ENCODE peak calls at places on chromosomes 12 and 14, in eight cellular contexts. C, L, H, W, M, Y, K and Z are unnamed samples.

GRCh38 chr12:132506730-132507538 is 17.0 kb downstream of the FBRSL1 start:
- DNase-seq in C (peak), L (peak), H (no peak), W (peak), M (peak), Y (peak), K (peak), Z (peak)

GRCh38 chr14:59897757-59898383 is 22.1 kb upstream of the LRRC9 start:
- DNase-seq in C (peak), L (no peak), H (no peak), W (peak), M (no peak), Y (no peak), K (no peak), Z (peak)

GRCh38 chr12:47908738-47909137 is 3.9 kb upstream of the VDR start:
- DNase-seq in C (no peak), L (no peak), H (no peak), W (no peak), M (no peak), Y (no peak), K (no peak), Z (no peak)

GRCh38 chr12:66493841-66494240 is 185.0 kb downstream of the GRIP1 start:
- DNase-seq in C (no peak), L (no peak), H (no peak), W (no peak), M (no peak), Y (no peak), K (no peak), Z (no peak)

GRCh38 chr12:46109343-46110219 is 119.2 kb upstream of the SCAF11 start:
- DNase-seq in C (no peak), L (no peak), H (no peak), W (no peak), M (no peak), Y (no peak), K (no peak), Z (no peak)

GRCh38 chr12:100267603-100268281 is 765 bp downstream of the SCYL2 start:
- DNase-seq in C (peak), L (no peak), H (no peak), W (peak), M (no peak), Y (no peak), K (no peak), Z (peak)

GRCh38 chr14:104970231-104971068 is 7.7 kb downstream of the AHNAK2 start:
- DNase-seq in C (no peak), L (peak), H (no peak), W (peak), M (no peak), Y (no peak), K (no peak), Z (peak)

GRCh38 chr12:70756118-70756517 is 118.9 kb upstream of the PTPRB start:
- DNase-seq in C (peak), L (no peak), H (no peak), W (peak), M (no peak), Y (no peak), K (no peak), Z (no peak)

GRCh38 chr12:112684742-112685141 is 106.8 kb upstream of the RPH3A start:
- DNase-seq in C (no peak), L (no peak), H (no peak), W (no peak), M (no peak), Y (no peak), K (no peak), Z (peak)